ENCODE peak calls at places on chromosomes 7 and 10, in nine cellular contexts. T is MCF 10A; Z is SJSA1; L is CD4-positive, alpha-beta T cell; S is fibroblast of mammary gland; Q is activated CD4-positive, alpha-beta T cell treated with anti-CD3 and anti-CD28 coated beads, Interleukin-2, amount 50 U/mL, for 4 hours; J is stimulated activated CD8-positive, alpha-beta memory T cell treated with anti-CD3 and anti-CD28 coated beads, Interleukin-2, amount 100 ng/mL, for 1 hour; I is caudate nucleus; M is GM04503. E is an unnamed sample.

GRCh38 chr10:65796472-65796871 is 1129.4 kb upstream of the LRRTM3 start:
- DNase-seq in T (no peak), Z (no peak), L (no peak), S (no peak), Q (no peak), J (no peak), I (no peak), M (no peak), E (no peak)

GRCh38 chr7:28958946-28959417 is 852 bp upstream of the TRIL start:
- DNase-seq in T (no peak), Z (no peak), L (no peak), S (no peak), Q (no peak), J (no peak), I (no peak), M (no peak), E (no peak)

GRCh38 chr10:35126530-35127288 is at the start of gene CREM:
- DNase-seq in T (peak; percentile 98), Z (peak; percentile 94), L (peak; percentile 100), S (peak; percentile 94), Q (peak; percentile 100), J (peak; percentile 100), I (peak; percentile 89), M (peak; percentile 67), E (peak; percentile 99)

GRCh38 chr10:29099001-29099400 is 189.9 kb upstream of the LYZL1 start:
- DNase-seq in T (no peak), Z (peak; percentile 14), L (no peak), S (no peak), Q (no peak), J (no peak), I (no peak), M (no peak), E (no peak)

GRCh38 chr10:121781101-121781500 is 146.7 kb downstream of the ATE1 start:
- DNase-seq in T (peak; percentile 47), Z (no peak), L (no peak), S (no peak), Q (no peak), J (no peak), I (no peak), M (no peak), E (no peak)

GRCh38 chr10:46220872-46221538 is 65.8 kb upstream of the ANTXRL start:
- DNase-seq in T (no peak), Z (no peak), L (no peak), S (no peak), Q (no peak), J (no peak), I (no peak), M (no peak), E (no peak)

GRCh38 chr7:26525413-26526287 is 234.0 kb downstream of the SNX10 start:
- DNase-seq in T (no peak), Z (no peak), L (no peak), S (no peak), Q (no peak), J (no peak), I (no peak), M (no peak), E (no peak)

GRCh38 chr7:25517906-25518305 is 289.6 kb upstream of the NPVF start:
- DNase-seq in T (no peak), Z (no peak), L (no peak), S (no peak), Q (no peak), J (no peak), I (no peak), M (no peak), E (no peak)

GRCh38 chr10:104642311-104643022 is 1.4 kb downstream of the SORCS3 start:
- DNase-seq in T (peak; percentile 64), Z (no peak), L (no peak), S (peak; percentile 17), Q (no peak), J (no peak), I (peak; percentile 35), M (no peak), E (peak; percentile 2)

GRCh38 chr7:26074919-26075318 is 77.1 kb upstream of the NFE2L3 start:
- DNase-seq in T (no peak), Z (no peak), L (no peak), S (no peak), Q (no peak), J (no peak), I (no peak), M (no peak), E (no peak)

GRCh38 chr7:75842836-75843446 is 29.3 kb upstream of the CCL24 start:
- DNase-seq in T (peak; percentile 96), Z (peak; percentile 86), L (no peak), S (peak; percentile 97), Q (no peak), J (no peak), I (no peak), M (peak; percentile 67), E (peak; percentile 43)

GRCh38 chr10:104966563-104967280 is 325.6 kb downstream of the SORCS3 start:
- DNase-seq in T (no peak), Z (no peak), L (no peak), S (no peak), Q (no peak), J (no peak), I (no peak), M (no peak), E (no peak)

GRCh38 chr7:101973130-101973529 is 155.7 kb downstream of the CUX1 start:
- DNase-seq in T (no peak), Z (no peak), L (no peak), S (peak; percentile 14), Q (no peak), J (no peak), I (no peak), M (no peak), E (no peak)

GRCh38 chr10:7908541-7909210 is 90.4 kb downstream of the TAF3 start:
- DNase-seq in T (no peak), Z (no peak), L (no peak), S (no peak), Q (no peak), J (no peak), I (no peak), M (no peak), E (no peak)

GRCh38 chr10:3389093-3389492 is 216.5 kb upstream of the PITRM1 start:
- DNase-seq in T (no peak), Z (no peak), L (no peak), S (no peak), Q (no peak), J (no peak), I (no peak), M (no peak), E (no peak)

E was measured in CD4-positive, CD25-positive, alpha-beta regulatory T cell.